ENCODE peak calls at places on chromosomes 13 and 19, in nine cellular contexts. D is suprapubic skin; S is NCI-H2107; R is kidney tubule cell; F is NCI-H69; U is endodermal cell; L is CD8-positive, alpha-beta T cell; O is NCI-H446 treated with DMSO at 0.1 percent for 48 hours; Z is stomach. N is an unnamed sample.

GRCh38 chr13:34156841-34157365 is 339.0 kb downstream of the RFC3 start:
- DNase-seq in D (peak; percentile 62), S (peak; percentile 41), R (peak; percentile 98), F (peak; percentile 92), U (peak; percentile 75), L (no peak), O (peak; percentile 86), Z (peak; percentile 85), N (no peak)

GRCh38 chr19:28049875-28050274 is 1163.1 kb downstream of the UQCRFS1 start:
- DNase-seq in D (no peak), S (no peak), R (no peak), F (no peak), U (peak; percentile 85), L (no peak), O (no peak), Z (no peak), N (no peak)

GRCh38 chr19:32302778-32303177 is 42.6 kb upstream of the ZNF507 start:
- DNase-seq in D (no peak), S (no peak), R (no peak), F (no peak), U (no peak), L (no peak), O (no peak), Z (no peak), N (no peak)

GRCh38 chr19:34341935-34342680 is 22.9 kb upstream of the GPI start:
- DNase-seq in D (no peak), S (no peak), R (no peak), F (no peak), U (no peak), L (no peak), O (no peak), Z (no peak), N (no peak)

GRCh38 chr19:14203258-14203657 is 2.7 kb downstream of the ADGRL1 start:
- DNase-seq in D (no peak), S (no peak), R (no peak), F (no peak), U (no peak), L (no peak), O (no peak), Z (no peak), N (no peak)

GRCh38 chr19:38862321-38863059 is 12.7 kb upstream of the HNRNPL start:
- DNase-seq in D (no peak), S (peak; percentile 44), R (no peak), F (peak; percentile 77), U (no peak), L (no peak), O (peak; percentile 62), Z (no peak), N (no peak)

GRCh38 chr13:90926459-90926858 is 421.0 kb upstream of the MIR17HG start:
- DNase-seq in D (no peak), S (no peak), R (peak; percentile 93), F (no peak), U (no peak), L (no peak), O (no peak), Z (no peak), N (no peak)

GRCh38 chr13:110268576-110269185 is 38.3 kb downstream of the COL4A1 start:
- DNase-seq in D (no peak), S (no peak), R (no peak), F (no peak), U (peak; percentile 42), L (no peak), O (no peak), Z (no peak), N (no peak)

GRCh38 chr19:41957838-41958366 is 1.2 kb downstream of the RABAC1 start:
- DNase-seq in D (no peak), S (peak; percentile 51), R (peak; percentile 93), F (peak; percentile 92), U (peak; percentile 94), L (no peak), O (peak; percentile 17), Z (peak; percentile 81), N (no peak)

GRCh38 chr13:47904239-47904638 is 96.8 kb downstream of the SUCLA2 start:
- DNase-seq in D (no peak), S (no peak), R (peak; percentile 71), F (no peak), U (no peak), L (no peak), O (no peak), Z (no peak), N (no peak)

GRCh38 chr13:51064753-51065152 is 46.3 kb downstream of the C13orf42 start:
- DNase-seq in D (no peak), S (no peak), R (no peak), F (no peak), U (peak; percentile 29), L (no peak), O (no peak), Z (no peak), N (no peak)

GRCh38 chr13:66585669-66586203 is 644.4 kb downstream of the PCDH9 start:
- DNase-seq in D (no peak), S (no peak), R (no peak), F (no peak), U (no peak), L (no peak), O (no peak), Z (no peak), N (no peak)

GRCh38 chr13:105333416-105333815 is 1202.0 kb downstream of the EFNB2 start:
- DNase-seq in D (no peak), S (no peak), R (peak; percentile 9), F (no peak), U (no peak), L (no peak), O (no peak), Z (no peak), N (no peak)

GRCh38 chr13:28754698-28755545 is 36.2 kb upstream of the SLC46A3 start:
- DNase-seq in D (no peak), S (no peak), R (peak; percentile 31), F (no peak), U (peak; percentile 67), L (no peak), O (no peak), Z (no peak), N (peak; percentile 55)

GRCh38 chr13:62357887-62358645 is 942.4 kb upstream of the PCDH20 start:
- DNase-seq in D (no peak), S (no peak), R (peak; percentile 61), F (peak; percentile 88), U (peak; percentile 88), L (no peak), O (no peak), Z (no peak), N (no peak)

GRCh38 chr13:79401259-79402071 is 4.6 kb downstream of the RBM26 start:
- DNase-seq in D (no peak), S (no peak), R (no peak), F (no peak), U (no peak), L (no peak), O (no peak), Z (no peak), N (no peak)

GRCh38 chr19:12872941-12873890 is 8.0 kb downstream of the DNASE2 start:
- DNase-seq in D (peak; percentile 82), S (no peak), R (peak; percentile 67), F (peak; percentile 19), U (peak; percentile 82), L (no peak), O (no peak), Z (peak; percentile 88), N (no peak)

GRCh38 chr13:23667750-23668149 is 97.5 kb downstream of the TNFRSF19 start:
- DNase-seq in D (no peak), S (no peak), R (no peak), F (peak; percentile 16), U (no peak), L (no peak), O (no peak), Z (no peak), N (no peak)

GRCh38 chr19:11291415-11291814 is 4.5 kb upstream of the TSPAN16 start:
- DNase-seq in D (no peak), S (no peak), R (no peak), F (no peak), U (no peak), L (no peak), O (no peak), Z (no peak), N (no peak)

GRCh38 chr13:33119022-33119735 is 103.0 kb downstream of the KL start:
- DNase-seq in D (no peak), S (no peak), R (no peak), F (no peak), U (peak; percentile 62), L (no peak), O (no peak), Z (no peak), N (no peak)

GRCh38 chr13:45441633-45442032 is 23.1 kb upstream of the COG3 start:
- DNase-seq in D (no peak), S (no peak), R (peak; percentile 92), F (no peak), U (no peak), L (no peak), O (no peak), Z (no peak), N (no peak)

GRCh38 chr19:15161028-15161984 is 39.5 kb downstream of the NOTCH3 start:
- DNase-seq in D (no peak), S (no peak), R (peak; percentile 10), F (peak; percentile 68), U (no peak), L (no peak), O (peak; percentile 30), Z (no peak), N (no peak)

GRCh38 chr19:40613669-40614594 is 12.8 kb downstream of the LTBP4 start:
- DNase-seq in D (peak; percentile 91), S (no peak), R (peak; percentile 10), F (peak; percentile 76), U (peak; percentile 95), L (peak; percentile 76), O (peak; percentile 67), Z (peak; percentile 83), N (no peak)

GRCh38 chr13:99260216-99260615 is 2.0 kb upstream of the GPR18 start:
- DNase-seq in D (no peak), S (no peak), R (no peak), F (no peak), U (no peak), L (no peak), O (no peak), Z (no peak), N (no peak)

GRCh38 chr19:42423462-42424344 is 3.5 kb downstream of the LIPE start:
- DNase-seq in D (peak; percentile 89), S (peak; percentile 44), R (peak; percentile 90), F (peak; percentile 97), U (peak; percentile 96), L (peak; percentile 90), O (no peak), Z (peak; percentile 87), N (peak; percentile 96)

GRCh38 chr13:20128459-20128927 is 32.4 kb downstream of the GJA3 start:
- DNase-seq in D (no peak), S (no peak), R (peak; percentile 13), F (no peak), U (peak; percentile 72), L (no peak), O (no peak), Z (peak; percentile 48), N (no peak)

GRCh38 chr13:83825676-83826075 is 56.6 kb downstream of the SLITRK1 start:
- DNase-seq in D (no peak), S (no peak), R (no peak), F (no peak), U (no peak), L (no peak), O (no peak), Z (no peak), N (no peak)

GRCh38 chr19:47512183-47512947 is 2.5 kb downstream of the NAPA start:
- DNase-seq in D (peak; percentile 79), S (no peak), R (peak; percentile 82), F (no peak), U (peak; percentile 34), L (no peak), O (peak; percentile 36), Z (peak; percentile 83), N (no peak)

GRCh38 chr13:43136940-43137574 is 113.7 kb downstream of the DNAJC15 start:
- DNase-seq in D (no peak), S (no peak), R (no peak), F (peak; percentile 9), U (no peak), L (no peak), O (no peak), Z (no peak), N (no peak)

GRCh38 chr13:106038752-106039151 is 496.7 kb downstream of the EFNB2 start:
- DNase-seq in D (no peak), S (no peak), R (peak; percentile 93), F (no peak), U (no peak), L (no peak), O (no peak), Z (no peak), N (no peak)

GRCh38 chr13:50989476-50989875 is 79.9 kb downstream of the RNASEH2B start:
- DNase-seq in D (no peak), S (no peak), R (no peak), F (peak; percentile 87), U (peak; percentile 70), L (no peak), O (no peak), Z (no peak), N (no peak)